ENCODE peak calls at places on chromosomes 6 and 20, in four cellular contexts. O is HepG2, E is H1, U is K562. X is an unnamed sample.

GRCh38 chr6:117711369-117711768 is 36.1 kb downstream of the NUS1 start:
- DNase-seq in U (no peak), E (no peak), O (peak; percentile 52), X (peak; percentile 13)

GRCh38 chr6:40894962-40895799 is 143.8 kb downstream of the UNC5CL start:
- DNase-seq in O (peak; percentile 43), U (peak; percentile 57), E (peak; percentile 46), X (peak; percentile 76)

GRCh38 chr6:105301756-105302616 is 100.9 kb downstream of the PREP start:
- DNase-seq in U (no peak), O (no peak), E (no peak), X (no peak)

GRCh38 chr6:39225543-39225942 is 3.7 kb downstream of the KCNK5 start:
- DNase-seq in U (peak; percentile 89), O (no peak), E (no peak), X (no peak)

GRCh38 chr20:63456429-63457284 is 15.8 kb downstream of the KCNQ2 start:
- DNase-seq in U (no peak), O (no peak), E (no peak), X (no peak)

GRCh38 chr20:49515588-49515987 is 33.1 kb upstream of the KCNB1 start:
- DNase-seq in E (no peak), U (no peak), O (no peak), X (no peak)

GRCh38 chr6:26594730-26595632 is 1.8 kb upstream of the ABT1 start:
- DNase-seq in U (peak; percentile 74), O (peak; percentile 58), E (peak; percentile 78), X (peak; percentile 88)

GRCh38 chr6:65081713-65082210 is 625.3 kb downstream of the EYS start:
- DNase-seq in E (no peak), U (no peak), O (no peak), X (no peak)

GRCh38 chr20:25035924-25036323 is 22.0 kb downstream of the ACSS1 start:
- DNase-seq in E (no peak), U (no peak), O (no peak), X (no peak)

GRCh38 chr6:151695181-151695580 is 112.3 kb upstream of the ESR1 start:
- DNase-seq in E (no peak), U (no peak), O (no peak), X (no peak)

GRCh38 chr6:43847741-43848630 is 78.0 kb downstream of the VEGFA start:
- DNase-seq in O (no peak), U (no peak), E (no peak), X (no peak)

GRCh38 chr6:53984163-53984562 is 127.1 kb upstream of the MLIP start:
- DNase-seq in O (peak; percentile 15), U (no peak), E (no peak), X (peak; percentile 13)

GRCh38 chr6:121641158-121641557 is 205.7 kb downstream of the GJA1 start:
- DNase-seq in U (no peak), O (no peak), E (no peak), X (no peak)

GRCh38 chr6:151847064-151847463 is 39.6 kb downstream of the ESR1 start:
- DNase-seq in U (no peak), O (peak; percentile 46), E (no peak), X (peak; percentile 28)

GRCh38 chr6:12718025-12718424 is 1.5 kb downstream of the PHACTR1 start:
- DNase-seq in U (no peak), O (peak; percentile 31), E (no peak), X (peak; percentile 4)

GRCh38 chr6:137277971-137278602 is 58.9 kb upstream of the IFNGR1 start:
- DNase-seq in O (peak; percentile 28), E (peak; percentile 58), U (no peak), X (peak; percentile 40)

GRCh38 chr6:44489912-44490604 is 102.6 kb downstream of the CDC5L start:
- DNase-seq in U (no peak), O (no peak), E (no peak), X (peak; percentile 64)

GRCh38 chr20:50717974-50718761 is 13.2 kb upstream of the PARD6B start:
- DNase-seq in E (no peak), U (no peak), O (no peak), X (no peak)

GRCh38 chr20:31515775-31516107 is 1.5 kb downstream of the HM13 start:
- DNase-seq in O (no peak), E (no peak), U (no peak), X (no peak)

GRCh38 chr6:138795809-138796469 is at the start of gene ECT2L:
- DNase-seq in O (no peak), E (peak; percentile 46), U (no peak), X (no peak)

GRCh38 chr20:60371456-60371855 is 413.2 kb downstream of the CDH26 start:
- DNase-seq in E (no peak), O (no peak), U (no peak), X (no peak)

GRCh38 chr6:162846723-162847122 is 118.9 kb downstream of the PACRG start:
- DNase-seq in O (no peak), U (no peak), E (no peak), X (no peak)

GRCh38 chr6:75201901-75202672 is 3.8 kb downstream of the COL12A1 start:
- DNase-seq in U (no peak), E (no peak), O (no peak), X (no peak)

GRCh38 chr6:153215242-153215641 is 84.2 kb upstream of the RGS17 start:
- DNase-seq in E (no peak), O (no peak), U (no peak), X (no peak)

GRCh38 chr6:167841981-167842380 is 15.3 kb downstream of the AFDN start:
- DNase-seq in E (no peak), U (no peak), O (no peak), X (no peak)

GRCh38 chr20:31717478-31717946 is 5.2 kb downstream of the BCL2L1 start:
- DNase-seq in E (no peak), O (no peak), U (no peak), X (no peak)

GRCh38 chr6:91710356-91710755 is 1123.5 kb upstream of the MAP3K7 start:
- DNase-seq in O (no peak), E (no peak), U (no peak), X (no peak)

GRCh38 chr20:45049904-45050471 is 50.9 kb downstream of the KCNS1 start:
- DNase-seq in O (no peak), E (no peak), U (no peak), X (no peak)

GRCh38 chr6:152543519-152543918 is 93.6 kb downstream of the SYNE1 start:
- DNase-seq in O (no peak), U (no peak), E (no peak), X (no peak)

GRCh38 chr6:139336488-139336887 is 38.0 kb downstream of the CITED2 start:
- DNase-seq in E (no peak), O (no peak), U (no peak), X (no peak)

GRCh38 chr6:131741688-131742393 is 31.0 kb upstream of the CTAGE9 start:
- DNase-seq in O (no peak), E (no peak), U (no peak), X (no peak)

GRCh38 chr6:3383525-3383924 is 73.3 kb downstream of the SLC22A23 start:
- DNase-seq in O (peak; percentile 88), E (no peak), U (peak; percentile 79), X (no peak)

DNA sequence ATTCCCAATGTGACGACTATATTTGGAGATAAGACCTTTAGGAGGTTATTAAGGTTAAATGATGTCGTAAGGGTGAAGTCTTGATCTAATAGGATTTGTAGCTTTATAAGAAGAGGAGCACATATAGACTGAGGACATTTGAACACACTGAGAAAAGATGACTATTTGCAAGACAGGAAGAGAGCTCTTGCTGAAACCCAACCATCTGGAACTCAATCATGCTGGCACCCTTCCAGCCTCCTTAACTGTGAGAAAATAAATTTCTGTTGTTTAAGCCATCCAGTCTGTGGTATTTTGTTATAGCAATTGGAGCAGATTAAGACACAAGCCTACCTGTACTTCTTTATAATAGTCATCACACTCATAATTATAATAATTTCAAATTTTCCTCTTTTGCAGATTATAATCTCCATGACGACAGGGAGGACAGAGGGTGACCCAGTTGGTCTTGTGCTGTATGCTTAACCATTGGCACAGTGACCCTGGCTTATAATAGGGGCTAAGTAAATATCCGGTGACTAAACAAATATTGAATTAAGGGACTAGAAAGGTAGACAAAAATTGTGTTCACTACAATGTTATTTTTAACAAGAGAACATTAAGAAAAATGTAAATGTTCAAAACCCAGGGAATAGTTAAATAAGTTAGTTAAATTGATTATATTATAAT is 206.4 kb upstream of the HDDC2 start:
- DNase-seq in U (no peak), O (peak; percentile 61), E (no peak), X (no peak)
- TF ChIP-seq PHF8 in U (no peak), O (no peak), E (no peak), X (no peak)

GRCh38 chr20:46151936-46152335 is 33.8 kb downstream of the CD40 start:
- DNase-seq in U (peak; percentile 54), O (peak; percentile 45), E (no peak), X (peak; percentile 14)
- TF ChIP-seq PHF8 in U (no peak), O (no peak), E (no peak), X (no peak)

GRCh38 chr6:125790403-125791150 is at the start of gene NCOA7:
- DNase-seq in O (peak; percentile 65), E (no peak), U (peak; percentile 88), X (peak; percentile 50)

GRCh38 chr6:125791151-125791819 is 525 bp downstream of the NCOA7 start:
- DNase-seq in O (peak; percentile 57), U (peak; percentile 54), E (no peak), X (peak; percentile 71)

GRCh38 chr6:125787791-125788190 is 3.0 kb upstream of the NCOA7 start:
- DNase-seq in E (no peak), U (peak; percentile 26), O (no peak), X (no peak)

GRCh38 chr6:125789167-125789566 is 1.6 kb upstream of the NCOA7 start:
- DNase-seq in U (peak; percentile 37), E (no peak), O (no peak), X (no peak)

GRCh38 chr6:125789576-125790402 is 971 bp upstream of the NCOA7 start:
- DNase-seq in E (no peak), O (peak; percentile 54), U (peak; percentile 77), X (peak; percentile 62)
- TF ChIP-seq PHF8 in E (no peak), O (peak; percentile 59), U (no peak), X (no peak)

GRCh38 chr6:11608600-11609323 is 71.2 kb downstream of the TMEM170B start:
- DNase-seq in E (no peak), O (no peak), U (no peak), X (no peak)

GRCh38 chr6:11613336-11613735 is 75.8 kb downstream of the TMEM170B start:
- DNase-seq in O (no peak), E (no peak), U (no peak), X (no peak)

GRCh38 chr6:11607381-11607780 is 69.8 kb downstream of the TMEM170B start:
- DNase-seq in U (no peak), O (no peak), E (no peak), X (no peak)

GRCh38 chr6:11606287-11606686 is 68.7 kb downstream of the TMEM170B start:
- DNase-seq in U (no peak), O (no peak), E (no peak), X (no peak)

DNA sequence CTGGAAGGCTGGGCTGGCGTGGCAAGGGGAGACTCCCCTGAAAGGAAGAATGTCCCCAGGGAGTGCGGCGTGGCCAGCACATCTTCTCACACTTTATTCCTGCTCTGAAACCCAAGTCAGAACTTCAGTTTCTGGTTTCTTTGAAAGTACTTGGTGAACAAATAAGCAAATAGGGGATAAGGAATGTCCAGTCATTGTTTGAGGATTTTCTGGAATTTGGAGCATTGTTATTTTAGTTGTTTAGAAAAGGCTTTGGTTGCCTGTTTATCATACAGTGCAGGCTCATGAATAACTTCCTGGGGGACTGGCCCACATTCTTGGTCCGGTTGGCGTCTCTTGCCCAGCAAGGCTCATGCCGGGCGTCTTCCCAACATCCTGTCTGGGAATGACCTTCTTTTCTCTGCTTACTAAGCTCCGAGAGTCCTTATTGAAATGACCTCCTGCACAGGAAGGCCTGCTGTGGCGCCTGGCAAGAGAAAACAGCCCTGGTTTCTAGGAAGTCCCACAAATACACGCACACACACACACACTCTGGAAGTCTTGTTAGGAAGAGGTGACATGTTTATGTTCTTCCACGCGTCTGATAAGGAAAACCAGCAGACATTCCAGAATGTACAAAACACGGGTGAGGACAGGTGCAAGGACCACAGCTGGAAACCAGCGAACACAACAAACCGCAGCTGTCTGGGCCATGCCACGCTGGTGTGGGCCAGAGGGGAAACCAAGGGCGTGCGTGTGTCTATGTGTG is 71.9 kb downstream of the TMEM170B start:
- DNase-seq in O (no peak), E (peak; percentile 29), U (no peak), X (peak; percentile 89)
- TF ChIP-seq PHF8 in O (no peak), E (no peak), U (no peak), X (no peak)